ENCODE peak calls at places on chromosomes 6 and 20, in six cellular contexts. J is uterus, T is ovary, K is thyroid gland, F is PC-3, D is heart left ventricle. Z is an unnamed sample. For H3K4me1 and H3K9me3, the result is how much of the 10 kb centered on the place peaks cover.

GRCh38 chr6:118784641-118785164 is 109.2 kb upstream of the ASF1A start:
- DNase-seq in J (peak), T (peak), K (no peak), F (peak), D (peak), Z (no peak)

GRCh38 chr6:38117281-38117680 is 297.8 kb downstream of the ZFAND3 start:
- DNase-seq in J (no peak), T (no peak), K (no peak), F (no peak), D (no peak), Z (no peak)

GRCh38 chr6:11994875-11995461 is 17.1 kb upstream of the HIVEP1 start:
- DNase-seq in J (no peak), T (no peak), K (no peak), F (peak), D (no peak), Z (no peak)

GRCh38 chr20:52497731-52498130 is 306.2 kb upstream of the ZFP64 start:
- DNase-seq in J (no peak), T (no peak), K (no peak), F (no peak), D (no peak), Z (no peak)

GRCh38 chr6:145323652-145324051 is 411.7 kb downstream of the EPM2A start:
- DNase-seq in J (no peak), T (no peak), K (no peak), F (no peak), D (no peak), Z (no peak)

GRCh38 chr20:1020614-1021013 is 18.5 kb upstream of the RSPO4 start:
- DNase-seq in J (no peak), T (no peak), K (no peak), F (no peak), D (no peak), Z (no peak)

GRCh38 chr6:12958052-12958706 is 241.6 kb downstream of the PHACTR1 start:
- DNase-seq in J (no peak), T (no peak), K (no peak), F (no peak), D (no peak), Z (no peak)

GRCh38 chr6:158645064-158646022 is 800 bp upstream of the DYNLT1 start:
- DNase-seq in J (no peak), T (no peak), K (no peak), F (peak), D (no peak), Z (no peak)

GRCh38 chr20:46683939-46684750 is 5.1 kb downstream of the TP53RK start:
- DNase-seq in J (peak), T (peak), K (peak), F (no peak), D (peak), Z (peak)

GRCh38 chr6:137717074-137718073 is 149.7 kb upstream of the TNFAIP3 start:
- DNase-seq in J (no peak), T (no peak), K (no peak), F (peak), D (no peak), Z (no peak)

GRCh38 chr20:47678536-47678935 is 106.7 kb downstream of the SULF2 start:
- DNase-seq in J (no peak), T (no peak), K (no peak), F (no peak), D (no peak), Z (no peak)

GRCh38 chr20:36086767-36087166 is 67.8 kb upstream of the EPB41L1 start:
- DNase-seq in J (no peak), T (no peak), K (no peak), F (peak), D (no peak), Z (no peak)

GRCh38 chr6:2693191-2693590 is 57.5 kb downstream of the MYLK4 start:
- DNase-seq in J (no peak), T (no peak), K (no peak), F (no peak), D (no peak), Z (no peak)

GRCh38 chr20:60272790-60273189 is 314.6 kb downstream of the CDH26 start:
- DNase-seq in J (no peak), T (no peak), K (no peak), F (no peak), D (no peak), Z (no peak)

GRCh38 chr6:108152446-108152845 is 13.4 kb upstream of the NR2E1 start:
- DNase-seq in J (no peak), T (no peak), K (no peak), F (no peak), D (no peak), Z (no peak)

GRCh38 chr20:13659288-13659687 is 20.6 kb upstream of the TASP1 start:
- DNase-seq in J (no peak), T (no peak), K (no peak), F (no peak), D (no peak), Z (no peak)

GRCh38 chr6:146847426-146847825 is 248.7 kb downstream of the ADGB start:
- DNase-seq in J (no peak), T (no peak), K (no peak), F (no peak), D (no peak), Z (no peak)

GRCh38 chr20:59777814-59778575 is 155.4 kb downstream of the SYCP2 start:
- DNase-seq in J (no peak), T (no peak), K (no peak), F (no peak), D (no peak), Z (no peak)

GRCh38 chr6:12493446-12493845 is 203.3 kb downstream of the EDN1 start:
- DNase-seq in J (no peak), T (no peak), K (no peak), F (no peak), D (no peak), Z (no peak)

GRCh38 chr20:43102394-43102793 is 87.3 kb downstream of the PTPRT start:
- DNase-seq in J (no peak), T (no peak), K (no peak), F (no peak), D (no peak), Z (no peak)

GRCh38 chr6:64411226-64411625 is 775.6 kb downstream of the PHF3 start:
- DNase-seq in J (no peak), T (no peak), K (no peak), F (no peak), D (no peak), Z (no peak)

GRCh38 chr6:14722704-14723103 is 523.2 kb upstream of the JARID2 start:
- DNase-seq in J (no peak), T (no peak), K (no peak), F (no peak), D (no peak), Z (no peak)

GRCh38 chr6:128655978-128656498 is 135.6 kb upstream of the PTPRK start:
- DNase-seq in J (no peak), T (no peak), K (no peak), F (peak), D (no peak), Z (no peak)

GRCh38 chr20:35523298-35523888 is 6.1 kb downstream of the C20orf173 start:
- DNase-seq in J (no peak), T (no peak), K (no peak), F (peak), D (no peak), Z (no peak)

GRCh38 chr6:87115402-87116135 is 20.7 kb upstream of the CGA start:
- DNase-seq in J (no peak), T (no peak), K (no peak), F (no peak), D (no peak), Z (no peak)

GRCh38 chr6:130282234-130282995 is 59.7 kb upstream of the SAMD3 start:
- DNase-seq in J (no peak), T (no peak), K (no peak), F (peak), D (no peak), Z (no peak)

GRCh38 chr6:169960891-169961611 is 209.6 kb downstream of the ERMARD start:
- DNase-seq in J (peak), T (no peak), K (no peak), F (no peak), D (peak), Z (no peak)

GRCh38 chr6:108560463-108561308 is at the start of gene FOXO3:
- DNase-seq in J (peak), T (peak), K (peak), F (peak), D (peak), Z (peak)

GRCh38 chr20:4305091-4305490 is 289.7 kb upstream of the RNF24 start:
- DNase-seq in J (no peak), T (no peak), K (no peak), F (no peak), D (no peak), Z (no peak)

GRCh38 chr6:43532201-43532600 is 15.3 kb downstream of the POLR1C start:
- DNase-seq in J (no peak), T (no peak), K (no peak), F (no peak), D (no peak), Z (no peak)
- H3K4me1 ChIP-seq in J (under half), T (under half), K (under half), F (under half), D (under half), Z (under half)

GRCh38 chr20:50129662-50130345 is 16.9 kb upstream of the UBE2V1 start:
- DNase-seq in J (no peak), T (no peak), K (no peak), F (no peak), D (no peak), Z (no peak)

GRCh38 chr20:50128520-50128905 is 15.6 kb upstream of the UBE2V1 start:
- DNase-seq in J (no peak), T (no peak), K (no peak), F (no peak), D (no peak), Z (no peak)

GRCh38 chr20:50127587-50128519 is 14.9 kb upstream of the UBE2V1 start:
- DNase-seq in J (no peak), T (no peak), K (no peak), F (no peak), D (no peak), Z (no peak)

GRCh38 chr20:50130995-50131394 is 18.0 kb upstream of the UBE2V1 start:
- DNase-seq in J (peak), T (no peak), K (peak), F (no peak), D (peak), Z (no peak)

DNA sequence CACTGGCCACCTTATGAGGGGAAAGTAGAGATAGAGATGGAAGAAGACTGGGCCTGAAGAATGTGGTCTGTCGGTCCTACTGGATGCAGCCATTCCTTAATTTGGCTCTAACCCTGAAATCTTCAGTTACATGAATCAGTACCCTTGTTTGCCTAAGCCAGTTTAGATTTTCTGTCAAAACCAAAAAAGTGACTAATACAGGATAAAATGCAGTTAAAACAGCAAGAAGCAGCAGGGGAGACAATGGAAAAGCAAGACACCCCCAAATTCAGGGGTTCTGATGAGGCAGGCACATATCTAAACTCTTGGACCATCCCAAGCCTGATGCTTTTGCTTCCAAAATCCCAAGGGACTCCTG is 17.4 kb upstream of the UBE2V1 start:
- DNase-seq in J (no peak), T (no peak), K (no peak), F (no peak), D (no peak), Z (no peak)
- TF ChIP-seq CTCF in J (no peak), T (no peak), K (no peak), F (no peak), D (no peak), Z (no peak)

GRCh38 chr20:56289652-56290051 is 41.1 kb downstream of the MC3R start:
- DNase-seq in J (no peak), T (no peak), K (no peak), F (no peak), D (no peak), Z (no peak)

DNA sequence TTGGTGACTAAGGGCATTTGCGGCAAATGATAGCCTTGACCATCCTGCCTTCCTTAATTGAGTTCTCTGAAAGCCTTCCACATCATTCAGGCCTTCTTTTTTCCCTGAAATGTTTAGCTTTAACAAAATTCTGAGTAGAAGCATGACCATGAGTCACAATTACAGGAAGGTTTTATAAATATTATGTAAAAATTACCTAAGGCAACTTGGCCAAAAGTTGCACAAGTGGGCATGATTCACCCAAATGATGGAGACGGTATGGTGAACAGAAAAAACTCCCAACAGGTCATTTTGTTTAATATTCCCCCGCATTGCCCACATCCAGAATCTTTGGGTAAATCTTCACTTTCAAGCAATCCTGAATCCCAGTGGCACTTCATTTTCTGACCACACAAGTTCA is 37.0 kb downstream of the MC3R start:
- DNase-seq in J (no peak), T (no peak), K (no peak), F (no peak), D (no peak), Z (no peak)
- H3K9me3 ChIP-seq in J (under half), T (under half), K (under half), F (under half), D (under half), Z (under half)

GRCh38 chr6:3809515-3809891 is 39.7 kb upstream of the FAM50B start:
- DNase-seq in J (no peak), T (no peak), K (no peak), F (no peak), D (no peak), Z (no peak)
- H3K4me1 ChIP-seq in J (under half), T (under half), K (under half), F (half or more), D (under half), Z (under half)

GRCh38 chr20:45104786-45105185 is 3.9 kb upstream of the KCNS1 start:
- DNase-seq in J (no peak), T (no peak), K (no peak), F (peak), D (no peak), Z (no peak)
- TF ChIP-seq CTCF in J (no peak), T (no peak), K (no peak), F (no peak), D (no peak), Z (no peak)

DNA sequence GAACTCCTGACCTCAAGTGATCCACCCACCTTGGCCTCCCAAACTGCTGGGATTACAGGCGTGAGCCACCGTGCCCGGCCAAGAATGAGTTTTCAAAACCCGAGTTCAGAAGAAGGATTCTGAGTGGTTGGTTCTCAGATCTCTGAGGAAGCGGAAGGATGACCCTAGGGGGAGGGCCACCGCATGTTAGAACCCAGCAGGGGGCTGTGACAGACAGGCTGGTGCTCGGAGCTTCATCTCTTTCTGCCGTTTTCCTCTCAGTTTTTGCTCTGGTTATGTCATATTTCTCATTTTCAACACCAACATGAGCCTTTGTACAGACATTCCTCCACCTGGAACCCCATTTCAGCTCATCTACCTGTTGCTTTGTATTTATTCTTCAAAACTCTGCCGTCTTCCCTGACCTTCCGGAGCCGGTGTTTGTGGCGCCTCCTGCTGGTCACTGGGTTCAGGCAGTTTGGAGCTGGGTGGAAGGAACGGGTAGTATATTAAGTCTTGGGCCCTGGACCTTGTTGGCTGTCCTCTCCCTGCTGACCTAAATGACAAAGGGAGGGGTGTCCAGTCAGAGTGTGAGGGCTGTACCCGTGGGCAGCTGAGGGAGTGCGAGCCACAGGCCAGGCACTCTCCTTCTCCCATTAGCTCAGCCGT is at the start of gene DEFB123:
- DNase-seq in J (no peak), T (no peak), K (no peak), F (no peak), D (no peak), Z (no peak)
- H3K9me3 ChIP-seq in J (under half), T (under half), K (under half), F (under half), D (under half), Z (under half)

GRCh38 chr6:154539593-154540269 is 29.2 kb upstream of the CNKSR3 start:
- DNase-seq in J (no peak), T (no peak), K (no peak), F (peak), D (no peak), Z (no peak)
- H3K4me1 ChIP-seq in J (under half), T (under half), K (under half), F (under half), D (under half), Z (under half)

DNA sequence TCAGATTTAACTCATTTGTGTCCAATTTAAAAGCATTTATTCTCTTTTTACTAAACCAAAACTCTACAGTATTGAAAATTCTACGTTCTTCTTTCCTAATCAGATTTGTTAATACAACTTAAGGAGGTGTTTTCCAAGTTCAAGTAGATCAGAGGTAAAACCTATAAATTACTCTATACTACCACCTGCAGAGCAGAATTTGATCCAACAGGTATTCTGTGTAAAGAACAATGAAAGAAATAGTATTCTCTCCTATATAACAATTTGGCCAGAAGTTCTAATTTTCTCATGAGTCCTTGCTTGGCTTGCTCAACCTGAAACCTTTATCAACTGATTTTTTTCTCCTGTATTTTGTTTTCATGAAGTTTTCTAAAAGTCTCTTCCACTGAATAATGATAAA is 28.5 kb upstream of the DST start:
- DNase-seq in J (no peak), T (no peak), K (no peak), F (peak), D (no peak), Z (no peak)
- TF ChIP-seq CTCF in J (no peak), T (no peak), K (no peak), F (peak), D (no peak), Z (no peak)